ENCODE peak calls at places on chromosomes 3 and 15, in nine cellular contexts. One of them, this sample, is unnamed.
A peak's percentile ranks its signal among the peaks of the same experiment; 100 is the strongest.

GRCh38 chr15:89472785-89473256 is 23.6 kb downstream of the RHCG start:
- DNase-seq in tibial artery: no peak
- DNase-seq in mammary epithelial cell: peak; percentile 37
- DNase-seq in transverse colon: peak; percentile 34
- DNase-seq in uterus: no peak
- DNase-seq in colonic mucosa: peak; percentile 44
- DNase-seq in WERI-Rb-1: peak; percentile 81
- DNase-seq in aorta: no peak
- DNase-seq in fibroblast of pulmonary artery: peak; percentile 68
- DNase-seq in this sample: peak; percentile 16

GRCh38 chr3:105365536-105366301 is 990 bp upstream of the ALCAM start:
- DNase-seq in uterus: no peak
- DNase-seq in WERI-Rb-1: peak; percentile 22
- DNase-seq in tibial artery: peak; percentile 22
- DNase-seq in colonic mucosa: peak; percentile 22
- DNase-seq in mammary epithelial cell: peak; percentile 35
- DNase-seq in aorta: no peak
- DNase-seq in fibroblast of pulmonary artery: peak; percentile 73
- DNase-seq in transverse colon: no peak
- DNase-seq in this sample: peak; percentile 55

GRCh38 chr3:69433938-69434263 is 48.0 kb upstream of the FRMD4B start:
- DNase-seq in mammary epithelial cell: peak; percentile 45
- DNase-seq in aorta: no peak
- DNase-seq in tibial artery: no peak
- DNase-seq in uterus: no peak
- DNase-seq in WERI-Rb-1: peak; percentile 67
- DNase-seq in fibroblast of pulmonary artery: no peak
- DNase-seq in colonic mucosa: no peak
- DNase-seq in transverse colon: no peak
- DNase-seq in this sample: peak; percentile 28

GRCh38 chr3:189340680-189341460 is 169.1 kb downstream of the TPRG1 start:
- DNase-seq in tibial artery: no peak
- DNase-seq in WERI-Rb-1: peak; percentile 17
- DNase-seq in aorta: no peak
- DNase-seq in fibroblast of pulmonary artery: peak; percentile 11
- DNase-seq in mammary epithelial cell: no peak
- DNase-seq in uterus: no peak
- DNase-seq in transverse colon: no peak
- DNase-seq in colonic mucosa: peak; percentile 26
- DNase-seq in this sample: no peak

GRCh38 chr15:60964527-60964926 is 264.6 kb downstream of the RORA start:
- DNase-seq in mammary epithelial cell: no peak
- DNase-seq in fibroblast of pulmonary artery: no peak
- DNase-seq in colonic mucosa: no peak
- DNase-seq in transverse colon: no peak
- DNase-seq in uterus: peak; percentile 31
- DNase-seq in tibial artery: no peak
- DNase-seq in WERI-Rb-1: no peak
- DNase-seq in aorta: no peak
- DNase-seq in this sample: no peak

GRCh38 chr3:157566596-157566995 is 63.4 kb upstream of the VEPH1 start:
- DNase-seq in WERI-Rb-1: no peak
- DNase-seq in uterus: no peak
- DNase-seq in fibroblast of pulmonary artery: peak; percentile 31
- DNase-seq in transverse colon: no peak
- DNase-seq in colonic mucosa: no peak
- DNase-seq in aorta: no peak
- DNase-seq in tibial artery: no peak
- DNase-seq in mammary epithelial cell: peak; percentile 7
- DNase-seq in this sample: no peak

GRCh38 chr15:69973102-69973714 is 124.5 kb downstream of the TLE3 start:
- DNase-seq in WERI-Rb-1: no peak
- DNase-seq in fibroblast of pulmonary artery: peak; percentile 64
- DNase-seq in tibial artery: no peak
- DNase-seq in uterus: no peak
- DNase-seq in transverse colon: no peak
- DNase-seq in aorta: no peak
- DNase-seq in colonic mucosa: peak; percentile 17
- DNase-seq in mammary epithelial cell: peak; percentile 73
- DNase-seq in this sample: peak; percentile 21

GRCh38 chr15:98003528-98003927 is 43.0 kb downstream of the ARRDC4 start:
- DNase-seq in uterus: no peak
- DNase-seq in tibial artery: no peak
- DNase-seq in aorta: no peak
- DNase-seq in WERI-Rb-1: no peak
- DNase-seq in mammary epithelial cell: peak; percentile 94
- DNase-seq in colonic mucosa: no peak
- DNase-seq in fibroblast of pulmonary artery: no peak
- DNase-seq in transverse colon: no peak
- DNase-seq in this sample: no peak

GRCh38 chr3:14125193-14126016 is 553 bp downstream of the TMEM43 start:
- DNase-seq in WERI-Rb-1: peak; percentile 54
- DNase-seq in transverse colon: peak; percentile 80
- DNase-seq in fibroblast of pulmonary artery: peak; percentile 95
- DNase-seq in uterus: peak; percentile 73
- DNase-seq in aorta: peak; percentile 82
- DNase-seq in colonic mucosa: peak; percentile 80
- DNase-seq in tibial artery: peak; percentile 81
- DNase-seq in mammary epithelial cell: peak; percentile 94
- DNase-seq in this sample: peak; percentile 97

GRCh38 chr15:74983725-74984231 is 11.6 kb upstream of the SCAMP5 start:
- DNase-seq in transverse colon: no peak
- DNase-seq in colonic mucosa: no peak
- DNase-seq in tibial artery: no peak
- DNase-seq in aorta: peak; percentile 7
- DNase-seq in mammary epithelial cell: peak; percentile 68
- DNase-seq in uterus: no peak
- DNase-seq in WERI-Rb-1: no peak
- DNase-seq in fibroblast of pulmonary artery: no peak
- DNase-seq in this sample: no peak

GRCh38 chr3:55482496-55483195 is 4.5 kb downstream of the WNT5A start:
- DNase-seq in fibroblast of pulmonary artery: no peak
- DNase-seq in tibial artery: no peak
- DNase-seq in uterus: no peak
- DNase-seq in WERI-Rb-1: peak; percentile 19
- DNase-seq in transverse colon: no peak
- DNase-seq in mammary epithelial cell: no peak
- DNase-seq in colonic mucosa: peak; percentile 39
- DNase-seq in aorta: no peak
- DNase-seq in this sample: peak; percentile 92

GRCh38 chr3:55484741-55485207 is 2.3 kb downstream of the WNT5A start:
- DNase-seq in transverse colon: no peak
- DNase-seq in aorta: no peak
- DNase-seq in uterus: no peak
- DNase-seq in mammary epithelial cell: no peak
- DNase-seq in WERI-Rb-1: no peak
- DNase-seq in colonic mucosa: no peak
- DNase-seq in fibroblast of pulmonary artery: no peak
- DNase-seq in tibial artery: no peak
- DNase-seq in this sample: no peak

GRCh38 chr3:55484191-55484644 is 2.9 kb downstream of the WNT5A start:
- DNase-seq in uterus: no peak
- DNase-seq in colonic mucosa: no peak
- DNase-seq in mammary epithelial cell: no peak
- DNase-seq in aorta: no peak
- DNase-seq in transverse colon: no peak
- DNase-seq in WERI-Rb-1: no peak
- DNase-seq in fibroblast of pulmonary artery: no peak
- DNase-seq in tibial artery: no peak
- DNase-seq in this sample: no peak

GRCh38 chr3:55481918-55482495 is 5.1 kb downstream of the WNT5A start:
- DNase-seq in tibial artery: no peak
- DNase-seq in uterus: peak; percentile 23
- DNase-seq in WERI-Rb-1: peak; percentile 32
- DNase-seq in mammary epithelial cell: no peak
- DNase-seq in transverse colon: no peak
- DNase-seq in aorta: no peak
- DNase-seq in colonic mucosa: peak; percentile 32
- DNase-seq in fibroblast of pulmonary artery: peak; percentile 30
- DNase-seq in this sample: peak; percentile 60

DNA sequence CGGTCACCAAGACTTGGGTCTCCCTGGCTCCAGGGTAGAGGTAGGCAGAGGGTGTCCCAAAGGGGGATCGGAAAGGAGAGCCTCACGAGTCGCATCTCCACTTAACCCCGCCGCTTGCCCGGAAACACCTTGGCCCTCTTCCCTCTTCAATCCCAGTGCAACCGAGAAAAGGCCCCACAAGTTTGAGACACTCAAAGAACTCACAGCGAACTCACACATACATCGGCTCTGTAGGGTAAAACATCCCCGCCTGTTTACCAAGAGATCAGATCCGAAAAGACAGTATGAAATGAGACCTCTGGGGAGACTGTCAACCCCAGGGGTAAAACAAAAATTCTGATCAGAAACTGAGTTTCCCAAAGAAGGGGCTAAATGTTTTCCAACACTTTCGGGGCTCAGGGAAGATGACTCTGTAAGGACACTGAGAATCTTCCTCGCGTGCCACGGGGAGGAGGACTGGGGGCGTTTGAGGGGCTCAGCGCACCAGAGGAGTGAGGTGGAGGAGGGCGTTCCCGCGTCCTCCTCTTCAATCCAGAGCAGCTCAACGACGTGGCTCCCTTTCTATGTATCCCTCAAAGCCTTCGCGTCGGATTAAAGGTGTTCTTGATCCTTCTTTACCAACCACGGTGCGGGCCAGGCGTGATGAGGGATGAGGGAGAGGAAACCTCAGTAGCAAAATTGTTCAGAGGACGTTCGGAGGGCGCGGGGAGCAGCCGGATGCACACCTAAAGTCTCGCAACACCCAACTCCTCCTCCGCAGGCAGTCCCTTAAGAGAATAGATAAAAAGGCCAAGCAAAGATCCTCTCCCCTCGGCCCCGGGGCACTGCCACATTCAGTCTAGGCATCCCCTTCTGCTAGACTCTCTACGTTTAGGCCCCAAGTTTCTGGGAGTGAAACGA is 3.7 kb downstream of the WNT5A start:
- DNase-seq in colonic mucosa: no peak
- DNase-seq in mammary epithelial cell: no peak
- DNase-seq in transverse colon: no peak
- DNase-seq in aorta: no peak
- DNase-seq in fibroblast of pulmonary artery: no peak
- DNase-seq in uterus: no peak
- DNase-seq in tibial artery: no peak
- DNase-seq in WERI-Rb-1: peak; percentile 36
- DNase-seq in this sample: no peak
- H3K4me3 ChIP-seq in colonic mucosa: no peak overlapping the region
- H3K4me3 ChIP-seq in mammary epithelial cell: no peak overlapping the region
- H3K4me3 ChIP-seq in transverse colon: no peak overlapping the region
- H3K4me3 ChIP-seq in aorta: no peak overlapping the region
- H3K4me3 ChIP-seq in fibroblast of pulmonary artery: peak overlapping the region; percentile 88
- H3K4me3 ChIP-seq in uterus: peak overlapping the region; percentile 71
- H3K4me3 ChIP-seq in tibial artery: no peak overlapping the region
- H3K4me3 ChIP-seq in WERI-Rb-1: peak overlapping the region; percentile 46
- H3K4me3 ChIP-seq in this sample: peak overlapping the region; percentile 73

GRCh38 chr3:114852974-114853373 is 294.1 kb downstream of the ZBTB20 start:
- DNase-seq in uterus: no peak
- DNase-seq in fibroblast of pulmonary artery: no peak
- DNase-seq in transverse colon: no peak
- DNase-seq in WERI-Rb-1: no peak
- DNase-seq in mammary epithelial cell: no peak
- DNase-seq in aorta: no peak
- DNase-seq in tibial artery: no peak
- DNase-seq in colonic mucosa: no peak
- DNase-seq in this sample: no peak

GRCh38 chr3:114847564-114847963 is 299.5 kb downstream of the ZBTB20 start:
- DNase-seq in aorta: no peak
- DNase-seq in mammary epithelial cell: no peak
- DNase-seq in fibroblast of pulmonary artery: no peak
- DNase-seq in tibial artery: no peak
- DNase-seq in WERI-Rb-1: no peak
- DNase-seq in colonic mucosa: no peak
- DNase-seq in transverse colon: no peak
- DNase-seq in uterus: no peak
- DNase-seq in this sample: no peak

GRCh38 chr3:114848643-114849350 is 298.3 kb downstream of the ZBTB20 start:
- DNase-seq in uterus: no peak
- DNase-seq in mammary epithelial cell: no peak
- DNase-seq in tibial artery: no peak
- DNase-seq in aorta: no peak
- DNase-seq in colonic mucosa: no peak
- DNase-seq in transverse colon: no peak
- DNase-seq in fibroblast of pulmonary artery: no peak
- DNase-seq in WERI-Rb-1: no peak
- DNase-seq in this sample: no peak

GRCh38 chr3:114848087-114848486 is 299.0 kb downstream of the ZBTB20 start:
- DNase-seq in tibial artery: no peak
- DNase-seq in WERI-Rb-1: no peak
- DNase-seq in transverse colon: no peak
- DNase-seq in aorta: no peak
- DNase-seq in fibroblast of pulmonary artery: no peak
- DNase-seq in mammary epithelial cell: no peak
- DNase-seq in uterus: no peak
- DNase-seq in colonic mucosa: no peak
- DNase-seq in this sample: no peak

GRCh38 chr3:114850913-114851312 is 296.2 kb downstream of the ZBTB20 start:
- DNase-seq in WERI-Rb-1: no peak
- DNase-seq in uterus: no peak
- DNase-seq in tibial artery: no peak
- DNase-seq in fibroblast of pulmonary artery: no peak
- DNase-seq in colonic mucosa: no peak
- DNase-seq in transverse colon: no peak
- DNase-seq in mammary epithelial cell: peak; percentile 26
- DNase-seq in aorta: no peak
- DNase-seq in this sample: peak; percentile 20
- H3K4me3 ChIP-seq in WERI-Rb-1: no peak overlapping the region
- H3K4me3 ChIP-seq in uterus: no peak overlapping the region
- H3K4me3 ChIP-seq in tibial artery: no peak overlapping the region
- H3K4me3 ChIP-seq in fibroblast of pulmonary artery: no peak overlapping the region
- H3K4me3 ChIP-seq in colonic mucosa: no peak overlapping the region
- H3K4me3 ChIP-seq in transverse colon: no peak overlapping the region
- H3K4me3 ChIP-seq in mammary epithelial cell: no peak overlapping the region
- H3K4me3 ChIP-seq in aorta: no peak overlapping the region
- H3K4me3 ChIP-seq in this sample: no peak overlapping the region

DNA sequence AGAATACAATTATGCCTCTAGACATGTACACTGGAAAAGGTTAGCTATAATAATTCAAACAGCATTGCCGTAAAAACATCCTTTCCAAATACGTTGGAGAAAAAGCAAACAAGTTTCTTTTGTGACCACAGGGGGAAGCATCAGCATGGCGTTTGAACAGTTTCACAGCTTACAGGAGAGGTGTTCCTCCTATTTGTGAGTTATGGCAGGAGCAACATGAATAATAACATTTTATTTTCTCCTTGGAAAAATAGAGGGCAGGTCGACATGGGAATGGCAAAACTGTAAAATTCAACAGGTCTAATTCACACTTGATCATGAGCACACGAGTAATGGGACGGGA is 39.7 kb upstream of the GADL1 start:
- DNase-seq in tibial artery: no peak
- DNase-seq in WERI-Rb-1: peak; percentile 32
- DNase-seq in fibroblast of pulmonary artery: peak; percentile 81
- DNase-seq in mammary epithelial cell: peak; percentile 27
- DNase-seq in aorta: no peak
- DNase-seq in colonic mucosa: no peak
- DNase-seq in uterus: no peak
- DNase-seq in transverse colon: no peak
- DNase-seq in this sample: peak; percentile 41
- H3K4me3 ChIP-seq in tibial artery: peak overlapping the region; percentile 36
- H3K4me3 ChIP-seq in WERI-Rb-1: no peak overlapping the region
- H3K4me3 ChIP-seq in fibroblast of pulmonary artery: no peak overlapping the region
- H3K4me3 ChIP-seq in mammary epithelial cell: no peak overlapping the region
- H3K4me3 ChIP-seq in aorta: peak overlapping the region; percentile 60
- H3K4me3 ChIP-seq in colonic mucosa: no peak overlapping the region
- H3K4me3 ChIP-seq in uterus: no peak overlapping the region
- H3K4me3 ChIP-seq in transverse colon: no peak overlapping the region
- H3K4me3 ChIP-seq in this sample: no peak overlapping the region

GRCh38 chr3:127735767-127736693 is 63.3 kb downstream of the ABTB1 start:
- DNase-seq in mammary epithelial cell: peak; percentile 44
- DNase-seq in fibroblast of pulmonary artery: peak; percentile 72
- DNase-seq in aorta: no peak
- DNase-seq in WERI-Rb-1: no peak
- DNase-seq in tibial artery: peak; percentile 62
- DNase-seq in colonic mucosa: peak; percentile 46
- DNase-seq in transverse colon: peak; percentile 41
- DNase-seq in uterus: peak; percentile 32
- DNase-seq in this sample: peak; percentile 70
- H3K4me3 ChIP-seq in mammary epithelial cell: no peak overlapping the region
- H3K4me3 ChIP-seq in fibroblast of pulmonary artery: no peak overlapping the region
- H3K4me3 ChIP-seq in aorta: no peak overlapping the region
- H3K4me3 ChIP-seq in WERI-Rb-1: no peak overlapping the region
- H3K4me3 ChIP-seq in tibial artery: no peak overlapping the region
- H3K4me3 ChIP-seq in colonic mucosa: no peak overlapping the region
- H3K4me3 ChIP-seq in transverse colon: no peak overlapping the region
- H3K4me3 ChIP-seq in uterus: no peak overlapping the region
- H3K4me3 ChIP-seq in this sample: no peak overlapping the region